ENCODE peak calls at places on chromosomes 6 and 20, in nine cellular contexts. Z is trophoblast cell; O is Caco-2; E is neural progenitor cell; D is stomach; X is effector memory CD4-positive, alpha-beta T cell; F is dorsolateral prefrontal cortex; H is GM06990; W is GM12865. S is an unnamed sample.

GRCh38 chr6:154441995-154442310 is 68.5 kb downstream of the CNKSR3 start:
- DNase-seq in Z (no peak), O (no peak), E (no peak), D (no peak), X (no peak), F (no peak), H (no peak), W (no peak), S (no peak)

GRCh38 chr6:74967821-74968220 is 238.0 kb downstream of the COL12A1 start:
- DNase-seq in Z (no peak), O (peak), E (no peak), D (no peak), X (no peak), F (no peak), H (no peak), W (no peak), S (no peak)

GRCh38 chr20:48471734-48472408 is 355.9 kb downstream of the PREX1 start:
- DNase-seq in Z (no peak), O (no peak), E (no peak), D (no peak), X (no peak), F (no peak), H (no peak), W (no peak), S (no peak)

GRCh38 chr6:105814745-105815536 is 271.2 kb upstream of the PRDM1 start:
- DNase-seq in Z (no peak), O (no peak), E (no peak), D (no peak), X (no peak), F (no peak), H (no peak), W (no peak), S (no peak)

GRCh38 chr6:81487489-81487888 is 265.0 kb downstream of the TENT5A start:
- DNase-seq in Z (peak), O (no peak), E (no peak), D (peak), X (no peak), F (peak), H (no peak), W (no peak), S (no peak)

GRCh38 chr20:36320261-36320897 is 14.2 kb downstream of the DLGAP4 start:
- DNase-seq in Z (no peak), O (no peak), E (no peak), D (no peak), X (no peak), F (no peak), H (no peak), W (no peak), S (no peak)

GRCh38 chr20:51541189-51542032 is 1.1 kb downstream of the NFATC2 start:
- DNase-seq in Z (peak), O (peak), E (peak), D (peak), X (peak), F (peak), H (peak), W (peak), S (peak)

GRCh38 chr20:37392441-37393195 is 46.7 kb downstream of the SRC start:
- DNase-seq in Z (peak), O (no peak), E (peak), D (no peak), X (no peak), F (no peak), H (no peak), W (peak), S (no peak)

DNA sequence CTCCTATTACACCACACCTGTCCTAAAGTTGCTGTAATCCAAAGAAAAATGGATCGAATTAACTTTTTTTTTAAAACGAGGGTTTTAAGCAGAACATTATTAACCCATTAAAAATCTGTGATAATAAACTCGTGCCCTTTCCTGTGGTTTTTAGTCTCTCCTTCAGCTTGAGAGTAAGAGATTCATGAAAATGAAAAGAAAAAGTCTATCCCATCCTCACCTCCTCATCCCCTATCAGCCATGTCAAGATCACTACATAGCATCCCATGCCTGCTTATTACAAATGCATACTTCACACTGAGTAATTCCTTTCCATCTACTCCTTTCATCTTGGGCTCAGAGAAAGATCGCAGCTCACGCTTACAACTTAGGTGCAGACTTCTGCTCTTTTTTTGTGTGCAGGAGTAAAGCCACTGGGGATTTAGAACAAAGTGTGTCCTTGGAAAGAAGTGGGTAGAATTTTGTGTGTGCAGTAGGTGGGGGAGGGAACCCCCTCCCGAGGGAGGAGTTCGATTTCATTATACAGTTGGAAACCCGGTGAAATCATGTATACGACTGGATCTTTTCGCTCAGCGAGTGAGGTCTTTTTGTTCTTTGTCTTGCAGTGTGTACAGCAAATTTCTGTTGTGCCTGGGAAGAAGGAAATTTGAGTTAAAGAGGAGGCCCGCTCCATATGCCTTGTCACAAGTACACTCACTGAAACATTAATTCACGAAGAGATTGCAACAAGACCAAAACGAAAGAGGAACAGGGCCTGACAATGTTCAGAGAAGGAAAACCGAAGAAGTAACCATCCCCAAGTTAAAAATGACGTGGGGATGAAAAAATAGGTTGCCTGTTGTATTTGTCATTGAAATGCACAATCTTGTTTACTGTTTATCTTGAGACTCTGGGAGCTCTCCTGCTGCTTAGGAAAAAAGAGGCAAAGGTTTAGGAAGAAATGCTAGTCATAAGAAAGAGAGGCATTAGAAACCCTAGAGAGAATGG is 146.5 kb upstream of the ZNF217 start:
- DNase-seq in Z (peak), O (peak), E (no peak), D (no peak), X (no peak), F (no peak), H (no peak), W (peak), S (no peak)
- H3K4me3 ChIP-seq in Z (no peak), O (peak), E (no peak), D (peak), X (peak), F (no peak), H (peak), W (peak), S (no peak)

DNA sequence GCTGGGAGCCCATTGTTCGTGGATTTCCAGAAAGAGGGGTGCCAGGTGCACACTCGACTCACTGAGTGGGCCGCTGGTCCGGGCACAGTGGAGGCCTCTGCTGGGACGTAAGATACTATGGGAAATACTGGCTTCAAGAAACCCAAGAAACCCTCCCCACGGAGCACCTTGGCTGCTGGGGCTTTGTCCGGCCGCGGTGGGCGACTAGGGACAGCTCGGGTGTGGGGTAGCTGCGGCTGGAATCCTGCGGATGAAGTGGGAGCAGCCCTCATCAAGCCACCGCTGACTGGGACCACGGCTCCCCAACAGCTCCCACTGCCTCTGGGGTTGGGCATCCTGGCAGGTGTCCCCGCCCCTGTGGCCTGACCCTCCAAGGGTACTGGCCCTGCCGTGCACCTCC is 69.5 kb upstream of the GATA5 start:
- DNase-seq in Z (no peak), O (no peak), E (no peak), D (no peak), X (no peak), F (no peak), H (no peak), W (no peak), S (no peak)
- H3K4me3 ChIP-seq in Z (no peak), O (no peak), E (no peak), D (no peak), X (no peak), F (no peak), H (no peak), W (no peak), S (no peak)

GRCh38 chr20:29874476-29875202 is 1382.8 kb upstream of the DEFB115 start:
- DNase-seq in Z (no peak), O (no peak), E (no peak), D (no peak), X (no peak), F (no peak), H (no peak), W (no peak), S (no peak)
- H3K4me3 ChIP-seq in Z (no peak), O (no peak), E (no peak), D (no peak), X (no peak), F (no peak), H (no peak), W (no peak), S (no peak)

GRCh38 chr20:33719277-33719988 is 677 bp downstream of the PXMP4 start:
- DNase-seq in Z (no peak), O (peak), E (no peak), D (no peak), X (no peak), F (no peak), H (peak), W (no peak), S (no peak)
- H3K4me3 ChIP-seq in Z (peak), O (peak), E (peak), D (peak), X (peak), F (peak), H (peak), W (peak), S (peak)

S was measured in Jurkat, Clone E6-1.